ENCODE peak calls at places on chromosomes 11 and 22, in four cellular contexts. Q, V, Y and X are unnamed samples.

GRCh38 chr22:22097727-22098228 is 115.2 kb upstream of the TOP3B start:
- DNase-seq in Q (no peak), V (no peak), Y (no peak), X (no peak)

GRCh38 chr11:69201764-69202370 is 46.1 kb downstream of the SMIM38 start:
- DNase-seq in Q (no peak), V (no peak), Y (no peak), X (no peak)

GRCh38 chr22:45608763-45609180 is 62.9 kb upstream of the ATXN10 start:
- DNase-seq in Q (peak), V (no peak), Y (no peak), X (no peak)

GRCh38 chr11:94583885-94584500 is 16.8 kb downstream of the PIWIL4 start:
- DNase-seq in Q (peak), V (no peak), Y (no peak), X (no peak)

GRCh38 chr11:8694137-8694536 is 11.5 kb downstream of the RPL27A start:
- DNase-seq in Q (no peak), V (no peak), Y (no peak), X (no peak)

GRCh38 chr11:1052133-1053011 is 15.9 kb upstream of the MUC6 start:
- DNase-seq in Q (no peak), V (no peak), Y (no peak), X (no peak)

GRCh38 chr22:19523240-19524169 is 705 bp downstream of the CLDN5 start:
- DNase-seq in Q (no peak), V (peak), Y (no peak), X (peak)

GRCh38 chr11:14075118-14075601 is 112.6 kb downstream of the SPON1 start:
- DNase-seq in Q (no peak), V (peak), Y (peak), X (no peak)

GRCh38 chr22:37518509-37519267 is 527 bp downstream of the CARD10 start:
- DNase-seq in Q (no peak), V (no peak), Y (no peak), X (no peak)

GRCh38 chr22:45478108-45478771 is 24.4 kb upstream of the FBLN1 start:
- DNase-seq in Q (no peak), V (no peak), Y (no peak), X (no peak)

GRCh38 chr22:45572444-45572843 is 69.8 kb downstream of the FBLN1 start:
- DNase-seq in Q (no peak), V (no peak), Y (no peak), X (no peak)

GRCh38 chr11:47018637-47019036 is 82.1 kb downstream of the CSTPP1 start:
- DNase-seq in Q (no peak), V (no peak), Y (no peak), X (no peak)

GRCh38 chr11:24617856-24618255 is 121.0 kb downstream of the LUZP2 start:
- DNase-seq in Q (no peak), V (peak), Y (no peak), X (no peak)

GRCh38 chr22:26589845-26590524 is at the start of gene TPST2:
- DNase-seq in Q (peak), V (peak), Y (peak), X (no peak)

GRCh38 chr22:31497148-31497938 is 1.0 kb downstream of the SFI1 start:
- DNase-seq in Q (no peak), V (no peak), Y (no peak), X (no peak)

GRCh38 chr11:279966-280761 is 2.0 kb downstream of the NLRP6 start:
- DNase-seq in Q (peak), V (no peak), Y (no peak), X (peak)

GRCh38 chr22:49999063-49999900 is 13.3 kb downstream of the IL17REL start:
- DNase-seq in Q (no peak), V (peak), Y (no peak), X (no peak)

GRCh38 chr22:31230871-31231621 is 18.9 kb downstream of the LIMK2 start:
- DNase-seq in Q (peak), V (peak), Y (peak), X (peak)

GRCh38 chr11:19633276-19633675 is 79.4 kb upstream of the NAV2 start:
- DNase-seq in Q (no peak), V (no peak), Y (no peak), X (no peak)

GRCh38 chr11:114262681-114263509 is 33.3 kb upstream of the NNMT start:
- DNase-seq in Q (peak), V (peak), Y (no peak), X (no peak)

GRCh38 chr22:27987557-27987956 is 68.5 kb upstream of the PITPNB start:
- DNase-seq in Q (peak), V (peak), Y (no peak), X (no peak)

GRCh38 chr11:107563702-107564101 is 1.8 kb downstream of the ALKBH8 start:
- DNase-seq in Q (peak), V (peak), Y (peak), X (peak)

GRCh38 chr11:62245271-62245753 is 3.3 kb downstream of the SCGB1D2 start:
- DNase-seq in Q (peak), V (peak), Y (no peak), X (peak)

GRCh38 chr11:77596626-77597025 is 6.9 kb downstream of the AQP11 start:
- DNase-seq in Q (no peak), V (peak), Y (no peak), X (no peak)

GRCh38 chr11:42778193-42778592 is 533.6 kb upstream of the API5 start:
- DNase-seq in Q (no peak), V (peak), Y (no peak), X (no peak)

GRCh38 chr11:121443688-121444275 is 8.3 kb upstream of the SORL1 start:
- DNase-seq in Q (no peak), V (no peak), Y (no peak), X (no peak)

GRCh38 chr22:38177044-38177443 is 4.6 kb downstream of the PLA2G6 start:
- DNase-seq in Q (no peak), V (no peak), Y (no peak), X (peak)

GRCh38 chr11:27464155-27464759 is 8.3 kb downstream of the LGR4 start:
- DNase-seq in Q (no peak), V (peak), Y (no peak), X (no peak)

GRCh38 chr11:8814209-8814922 is 96.6 kb upstream of the AKIP1 start:
- DNase-seq in Q (no peak), V (peak), Y (no peak), X (peak)

GRCh38 chr11:95788921-95789505 is 569 bp downstream of the FAM76B start:
- DNase-seq in Q (peak), V (peak), Y (peak), X (no peak)

GRCh38 chr11:107696140-107696539 is 15.7 kb downstream of the SLN start:
- DNase-seq in Q (no peak), V (peak), Y (no peak), X (no peak)

GRCh38 chr11:68990995-68991780 is 10.4 kb upstream of the MRGPRD start:
- DNase-seq in Q (no peak), V (no peak), Y (no peak), X (no peak)

GRCh38 chr22:25448435-25449051 is 115.9 kb upstream of the GRK3 start:
- DNase-seq in Q (peak), V (no peak), Y (no peak), X (no peak)

GRCh38 chr11:104024572-104024971 is 11.9 kb upstream of the DDI1 start:
- DNase-seq in Q (no peak), V (no peak), Y (no peak), X (no peak)

GRCh38 chr11:83687787-83688186 is 401.6 kb upstream of the CCDC90B start:
- DNase-seq in Q (no peak), V (no peak), Y (no peak), X (no peak)

GRCh38 chr11:94768602-94769511 is 701 bp downstream of the AMOTL1 start:
- DNase-seq in Q (peak), V (no peak), Y (no peak), X (no peak)

GRCh38 chr11:117239295-117239694 is 6.8 kb downstream of the RNF214 start:
- DNase-seq in Q (peak), V (peak), Y (no peak), X (no peak)

GRCh38 chr11:131889146-131889577 is 518.7 kb downstream of the NTM start:
- DNase-seq in Q (no peak), V (peak), Y (no peak), X (no peak)

GRCh38 chr22:25659413-25659812 is 82.6 kb upstream of the MYO18B start:
- DNase-seq in Q (no peak), V (no peak), Y (no peak), X (no peak)